ENCODE peak calls at places on chromosome 1, in nine cellular contexts. K is HCT116, T is endothelial cell of umbilical vein, P is transverse colon, L is K562, Q is adrenal gland, X is suprapubic skin, W is IMR-90, G is ovary. H is an unnamed sample.

GRCh38 chr1:51950701-51951100 is 39.8 kb downstream of the RAB3B start:
- DNase-seq in G (no peak), T (no peak), Q (no peak), W (no peak), X (no peak), L (no peak), K (no peak), P (no peak), H (no peak)

GRCh38 chr1:37108596-37109188 is 74.4 kb upstream of the GRIK3 start:
- DNase-seq in W (no peak), G (no peak), Q (no peak), K (no peak), X (no peak), T (no peak), L (no peak), P (no peak), H (no peak)

GRCh38 chr1:201128962-201129361 is 2.0 kb upstream of the ASCL5 start:
- DNase-seq in K (no peak), W (no peak), T (no peak), G (no peak), Q (no peak), L (no peak), P (no peak), X (no peak), H (no peak)

GRCh38 chr1:65457868-65458267 is 37.4 kb downstream of the LEPR start:
- DNase-seq in G (no peak), W (no peak), K (no peak), X (no peak), P (no peak), T (no peak), Q (no peak), L (no peak), H (no peak)

GRCh38 chr1:173002891-173003582 is 47.7 kb downstream of the TNFSF18 start:
- DNase-seq in Q (peak; percentile 32), T (no peak), L (no peak), W (peak; percentile 80), K (no peak), X (peak; percentile 66), P (no peak), G (no peak), H (no peak)

GRCh38 chr1:178263341-178263740 is 169.4 kb downstream of the RASAL2 start:
- DNase-seq in L (no peak), Q (no peak), G (no peak), P (no peak), X (no peak), W (peak; percentile 44), T (no peak), K (no peak), H (no peak)

GRCh38 chr1:81920245-81920740 is 119.6 kb downstream of the ADGRL2 start:
- DNase-seq in T (no peak), W (peak; percentile 74), G (peak; percentile 62), X (no peak), Q (peak; percentile 33), K (no peak), P (no peak), L (no peak), H (no peak)

GRCh38 chr1:223288826-223289225 is 75.2 kb downstream of the SUSD4 start:
- DNase-seq in W (no peak), G (no peak), T (no peak), P (no peak), K (no peak), Q (no peak), X (no peak), L (no peak), H (no peak)

GRCh38 chr1:205570173-205570501 is 61.7 kb downstream of the ELK4 start:
- DNase-seq in L (no peak), P (peak; percentile 6), T (no peak), W (no peak), X (peak; percentile 32), Q (no peak), G (no peak), K (no peak), H (no peak)

GRCh38 chr1:110637475-110637874 is 31.3 kb upstream of the KCNA2 start:
- DNase-seq in X (no peak), K (no peak), P (no peak), L (no peak), T (no peak), G (no peak), Q (no peak), W (no peak), H (no peak)

DNA sequence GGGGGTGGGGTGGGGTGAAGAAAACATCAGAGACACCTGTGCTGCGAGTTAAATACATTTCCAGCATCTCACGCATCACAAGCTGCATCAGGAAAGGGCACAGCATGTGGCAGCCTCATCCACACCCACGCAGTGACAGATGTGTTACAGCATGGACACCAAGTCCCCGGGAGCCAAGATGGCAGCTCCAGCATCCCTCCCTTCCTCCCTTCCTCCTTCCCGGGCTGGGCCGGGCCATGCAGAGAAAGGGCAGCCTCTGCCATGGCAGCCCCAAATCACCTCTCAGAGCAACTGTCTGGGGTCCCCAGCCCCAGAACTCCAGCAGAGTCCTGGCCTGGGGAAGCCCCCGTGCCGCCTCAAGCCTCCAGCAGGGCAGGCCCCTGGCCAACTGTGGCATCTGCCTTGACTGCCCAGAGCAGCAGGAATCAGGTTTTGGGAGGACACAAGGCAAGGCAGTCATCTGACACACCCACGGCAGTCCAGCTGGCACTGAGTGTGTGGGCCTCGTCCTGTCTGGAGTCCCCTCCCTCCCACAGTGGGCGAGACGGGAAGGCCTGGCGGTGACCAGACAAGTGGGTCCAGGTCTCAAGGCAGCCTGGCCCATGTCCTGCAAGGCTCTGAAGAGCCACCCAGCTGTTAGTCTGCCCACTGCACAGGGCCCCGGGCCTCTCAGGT is 6.2 kb downstream of the SMIM1 start:
- DNase-seq in X (no peak), T (no peak), L (peak; percentile 26), K (no peak), P (no peak), Q (no peak), W (no peak), G (peak; percentile 36), H (no peak)
- TF ChIP-seq POLR2A in X (no peak), T (no peak), L (peak; percentile 45), K (no peak), P (no peak), Q (no peak), W (no peak), G (no peak), H (no peak)

DNA sequence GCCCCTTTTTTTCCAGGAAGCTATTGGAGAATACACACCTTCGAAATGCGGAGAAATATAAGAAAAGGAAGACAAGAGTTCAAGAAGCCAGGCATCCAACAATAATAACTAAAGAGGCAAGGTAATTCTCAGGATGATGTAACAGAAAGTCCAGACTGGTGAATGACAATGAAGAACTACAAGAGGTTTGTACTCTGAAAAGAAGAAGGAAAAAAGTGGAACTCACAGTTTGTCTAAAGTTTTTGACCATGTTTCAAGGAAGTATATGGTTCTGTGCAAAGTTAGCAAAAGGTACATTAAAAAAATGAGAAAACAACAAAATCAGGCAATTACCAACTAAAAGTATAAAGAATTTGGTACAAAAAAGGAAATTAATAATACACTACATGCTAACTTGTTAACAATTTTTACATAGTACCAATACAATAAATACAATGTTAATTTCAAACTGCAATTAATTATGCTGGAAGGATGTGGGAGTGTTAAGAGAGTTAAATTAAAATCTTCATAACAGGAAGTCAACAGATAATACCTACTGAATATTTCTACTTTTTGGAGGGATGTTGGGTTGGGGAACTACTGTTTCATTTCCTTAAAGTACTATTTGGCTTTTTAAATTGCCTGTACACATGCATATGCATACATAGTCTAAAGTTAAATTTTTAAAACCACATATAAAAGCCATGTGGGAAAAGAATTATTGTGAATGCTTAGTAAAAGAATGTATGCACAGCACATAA is 12.9 kb upstream of the CD55 start:
- DNase-seq in P (no peak), W (no peak), X (no peak), L (peak; percentile 29), T (no peak), K (no peak), G (no peak), Q (no peak), H (no peak)
- H3K27ac ChIP-seq in P (no peak overlapping the region), W (no peak overlapping the region), X (no peak overlapping the region), L (peak overlapping the region; percentile 81), T (no peak overlapping the region), K (no peak overlapping the region), G (no peak overlapping the region), Q (no peak overlapping the region), H (no peak overlapping the region)

GRCh38 chr1:235919127-235919796 is 52.6 kb upstream of the LYST start:
- DNase-seq in T (no peak), X (no peak), P (no peak), Q (no peak), W (no peak), K (no peak), G (no peak), L (no peak), H (no peak)

GRCh38 chr1:235919797-235920475 is 53.2 kb upstream of the LYST start:
- DNase-seq in X (no peak), K (no peak), T (peak; percentile 81), W (peak; percentile 84), Q (no peak), P (no peak), G (no peak), L (no peak), H (no peak)

GRCh38 chr1:235918481-235918880 is 51.8 kb upstream of the LYST start:
- DNase-seq in Q (no peak), K (no peak), G (no peak), T (no peak), P (no peak), L (no peak), X (no peak), W (no peak), H (no peak)

GRCh38 chr1:235918032-235918431 is 51.3 kb upstream of the LYST start:
- DNase-seq in P (no peak), G (no peak), Q (no peak), T (no peak), L (no peak), X (no peak), K (no peak), W (no peak), H (peak; percentile 29)

DNA sequence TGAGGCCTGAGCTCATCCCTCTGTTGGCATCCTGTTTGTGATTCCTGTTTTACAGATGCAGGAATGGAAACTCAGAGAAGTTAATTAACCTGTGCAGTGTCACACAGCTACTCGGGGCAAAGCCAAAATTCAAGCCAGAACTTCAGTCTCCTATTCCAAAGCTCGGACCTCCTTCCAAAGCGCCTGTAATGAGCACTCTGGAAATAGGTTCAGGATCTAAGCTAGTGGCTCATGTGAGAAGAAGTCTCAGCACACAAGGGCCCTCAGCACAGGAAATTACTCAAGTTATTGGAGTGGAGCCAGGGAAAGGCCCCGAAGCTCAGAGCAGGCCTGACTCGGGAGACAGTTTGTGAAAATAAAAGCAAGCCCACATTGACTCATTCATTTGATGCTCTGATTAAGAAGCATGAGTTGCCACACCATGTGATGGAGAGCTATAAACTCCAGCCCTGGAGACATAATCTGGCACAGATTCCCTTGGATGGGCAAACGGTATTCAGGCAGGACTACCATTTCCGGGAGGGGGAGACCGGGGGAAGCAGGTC is 50.6 kb upstream of the LYST start:
- DNase-seq in W (peak; percentile 99), G (peak; percentile 59), L (peak; percentile 9), P (peak; percentile 62), X (peak; percentile 87), Q (peak; percentile 61), T (peak; percentile 98), K (peak; percentile 88), H (peak; percentile 73)
- TF ChIP-seq POLR2A in W (no peak), G (no peak), L (no peak), P (no peak), X (no peak), Q (no peak), T (peak; percentile 31), K (no peak), H (no peak)

DNA sequence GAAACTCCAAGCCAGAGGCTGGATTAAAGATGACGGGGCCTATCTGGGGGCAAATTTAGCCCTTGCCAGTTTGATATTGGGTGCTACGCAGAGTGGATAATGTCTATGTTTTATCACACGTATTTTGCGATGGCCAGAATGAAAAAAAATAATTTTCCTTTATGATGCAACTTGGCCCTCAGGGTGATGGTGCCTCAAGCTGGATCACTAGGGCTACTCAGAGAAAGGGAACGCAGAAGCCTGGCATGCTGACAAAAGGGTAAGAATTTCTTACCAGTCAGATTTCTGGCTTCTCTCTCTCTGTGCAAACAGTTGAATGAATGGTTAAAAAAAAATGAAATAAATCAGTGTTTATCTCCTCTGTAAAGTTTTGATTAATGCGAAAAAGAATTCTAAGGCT is 32.6 kb upstream of the NEK2 start:
- DNase-seq in Q (no peak), P (no peak), K (no peak), L (no peak), W (peak; percentile 18), X (no peak), G (no peak), T (no peak), H (no peak)
- H3K27ac ChIP-seq in Q (no peak overlapping the region), P (no peak overlapping the region), K (no peak overlapping the region), L (no peak overlapping the region), W (no peak overlapping the region), X (no peak overlapping the region), G (no peak overlapping the region), T (no peak overlapping the region), H (no peak overlapping the region)